ENCODE peak calls at places on chromosomes 3 and 15, in nine cellular contexts. T is GM23338, B is choroid plexus epithelial cell, P is brain microvascular endothelial cell, Y is fibroblast of lung, R is ascending aorta, F is fibroblast of pulmonary artery, Z is A549, L is cardiac fibroblast. J is an unnamed sample.

GRCh38 chr15:47987908-47988532 is 132.8 kb upstream of the SLC24A5 start:
- DNase-seq in T (peak; percentile 82), B (peak; percentile 87), P (peak; percentile 69), Y (peak; percentile 56), R (no peak), F (peak; percentile 81), Z (peak; percentile 53), L (peak; percentile 82), J (peak; percentile 66)

GRCh38 chr3:25831578-25831977 is 41.7 kb downstream of the OXSM start:
- DNase-seq in T (peak; percentile 41), B (peak; percentile 75), P (peak; percentile 38), Y (peak; percentile 36), R (no peak), F (peak; percentile 59), Z (peak; percentile 42), L (peak; percentile 55), J (peak; percentile 20)

GRCh38 chr15:40908095-40908494 is 13.8 kb downstream of the VPS18 start:
- DNase-seq in T (no peak), B (no peak), P (no peak), Y (no peak), R (no peak), F (no peak), Z (no peak), L (no peak), J (no peak)

GRCh38 chr15:84400017-84400740 is 164.6 kb downstream of the GOLGA6L4 start:
- DNase-seq in T (no peak), B (no peak), P (no peak), Y (no peak), R (no peak), F (no peak), Z (no peak), L (no peak), J (no peak)

GRCh38 chr15:101127503-101128076 is 124.3 kb downstream of the CHSY1 start:
- DNase-seq in T (no peak), B (peak; percentile 98), P (peak; percentile 95), Y (peak; percentile 98), R (peak; percentile 63), F (peak; percentile 96), Z (no peak), L (peak; percentile 97), J (peak; percentile 96)

GRCh38 chr3:158470944-158471638 is 99.9 kb upstream of the MLF1 start:
- DNase-seq in T (no peak), B (peak; percentile 23), P (no peak), Y (peak; percentile 55), R (no peak), F (peak; percentile 58), Z (peak; percentile 1), L (peak; percentile 53), J (peak; percentile 44)

GRCh38 chr15:70083423-70083822 is 14.3 kb downstream of the TLE3 start:
- DNase-seq in T (peak; percentile 82), B (no peak), P (no peak), Y (no peak), R (no peak), F (no peak), Z (no peak), L (no peak), J (no peak)

GRCh38 chr15:35701402-35702046 is 155.6 kb upstream of the DPH6 start:
- DNase-seq in T (no peak), B (no peak), P (no peak), Y (no peak), R (no peak), F (no peak), Z (no peak), L (no peak), J (no peak)

GRCh38 chr3:13650210-13651056 is 101.5 kb downstream of the FBLN2 start:
- DNase-seq in T (peak; percentile 90), B (peak; percentile 83), P (peak; percentile 60), Y (peak; percentile 52), R (no peak), F (peak; percentile 74), Z (peak; percentile 82), L (peak; percentile 69), J (peak; percentile 51)

GRCh38 chr3:38916706-38917105 is 100.7 kb upstream of the SCN10A start:
- DNase-seq in T (no peak), B (peak; percentile 27), P (peak; percentile 35), Y (peak; percentile 22), R (no peak), F (no peak), Z (no peak), L (peak; percentile 2), J (peak; percentile 51)

GRCh38 chr3:105915524-105915923 is 46.7 kb upstream of the CBLB start:
- DNase-seq in T (no peak), B (no peak), P (no peak), Y (peak; percentile 9), R (no peak), F (peak; percentile 9), Z (no peak), L (peak; percentile 87), J (no peak)

GRCh38 chr3:8301977-8302589 is 199.5 kb upstream of the LMCD1 start:
- DNase-seq in T (peak; percentile 75), B (peak; percentile 83), P (peak; percentile 50), Y (peak; percentile 46), R (no peak), F (peak; percentile 74), Z (peak; percentile 61), L (peak; percentile 68), J (peak; percentile 68)

GRCh38 chr15:70497661-70498060 is 265.7 kb downstream of the UACA start:
- DNase-seq in T (no peak), B (no peak), P (no peak), Y (no peak), R (no peak), F (no peak), Z (no peak), L (no peak), J (no peak)

GRCh38 chr15:70701891-70702568 is 61.3 kb downstream of the UACA start:
- DNase-seq in T (no peak), B (peak; percentile 82), P (peak; percentile 52), Y (peak; percentile 79), R (no peak), F (peak; percentile 71), Z (peak; percentile 50), L (peak; percentile 78), J (peak; percentile 48)

GRCh38 chr3:26622634-26623408 is at the start of gene LRRC3B:
- DNase-seq in T (peak; percentile 86), B (no peak), P (no peak), Y (no peak), R (no peak), F (no peak), Z (no peak), L (no peak), J (no peak)

GRCh38 chr3:11411956-11412355 is 139.8 kb downstream of the ATG7 start:
- DNase-seq in T (no peak), B (no peak), P (no peak), Y (no peak), R (no peak), F (no peak), Z (no peak), L (no peak), J (no peak)
- TF ChIP-seq CTCF in T (no peak), B (no peak), P (no peak), Y (no peak), R (no peak), F (no peak), Z (no peak), L (no peak), J (no peak)

GRCh38 chr3:97838393-97838792 is 16.6 kb downstream of the CRYBG3 start:
- DNase-seq in T (no peak), B (peak; percentile 63), P (no peak), Y (no peak), R (no peak), F (no peak), Z (no peak), L (no peak), J (no peak)

GRCh38 chr3:97831140-97831539 is 9.3 kb downstream of the CRYBG3 start:
- DNase-seq in T (no peak), B (no peak), P (no peak), Y (no peak), R (no peak), F (no peak), Z (no peak), L (no peak), J (no peak)

GRCh38 chr3:97839944-97840343 is 18.1 kb downstream of the CRYBG3 start:
- DNase-seq in T (no peak), B (no peak), P (no peak), Y (no peak), R (no peak), F (no peak), Z (no peak), L (no peak), J (no peak)

GRCh38 chr3:97830627-97831026 is 8.8 kb downstream of the CRYBG3 start:
- DNase-seq in T (no peak), B (no peak), P (no peak), Y (no peak), R (no peak), F (no peak), Z (no peak), L (no peak), J (no peak)

GRCh38 chr3:97835761-97836160 is 13.9 kb downstream of the CRYBG3 start:
- DNase-seq in T (no peak), B (peak; percentile 78), P (peak; percentile 63), Y (peak; percentile 82), R (no peak), F (no peak), Z (no peak), L (peak; percentile 55), J (peak; percentile 30)
- H3K4me3 ChIP-seq in T (no peak overlapping the region), B (no peak overlapping the region), P (no peak overlapping the region), Y (no peak overlapping the region), R (no peak overlapping the region), F (no peak overlapping the region), Z (no peak overlapping the region), L (no peak overlapping the region), J (no peak overlapping the region)

GRCh38 chr15:32936283-32936918 is 218.6 kb downstream of the GREM1 start:
- DNase-seq in T (peak; percentile 65), B (peak; percentile 86), P (peak; percentile 50), Y (peak; percentile 35), R (no peak), F (peak; percentile 86), Z (peak; percentile 52), L (peak; percentile 89), J (peak; percentile 69)
- TF ChIP-seq CTCF in T (peak; percentile 52), B (peak; percentile 72), P (peak; percentile 66), Y (peak; percentile 66), R (peak; percentile 51), F (peak; percentile 80), Z (peak; percentile 34), L (peak; percentile 79), J (peak; percentile 53)

GRCh38 chr15:61907753-61908086 is 152.5 kb downstream of the VPS13C start:
- DNase-seq in T (no peak), B (no peak), P (no peak), Y (no peak), R (no peak), F (no peak), Z (no peak), L (no peak), J (no peak)

GRCh38 chr15:61915640-61916039 is 144.6 kb downstream of the VPS13C start:
- DNase-seq in T (no peak), B (no peak), P (no peak), Y (no peak), R (no peak), F (no peak), Z (no peak), L (no peak), J (peak; percentile 67)

GRCh38 chr15:61908241-61908640 is 152.0 kb downstream of the VPS13C start:
- DNase-seq in T (no peak), B (no peak), P (no peak), Y (no peak), R (no peak), F (no peak), Z (no peak), L (no peak), J (no peak)

GRCh38 chr15:61906961-61907752 is 153.1 kb downstream of the VPS13C start:
- DNase-seq in T (no peak), B (no peak), P (no peak), Y (peak; percentile 31), R (no peak), F (no peak), Z (no peak), L (no peak), J (no peak)

GRCh38 chr15:61910839-61911369 is 149.3 kb downstream of the VPS13C start:
- DNase-seq in T (no peak), B (peak; percentile 30), P (no peak), Y (no peak), R (no peak), F (no peak), Z (no peak), L (no peak), J (no peak)
- H3K4me3 ChIP-seq in T (no peak overlapping the region), B (no peak overlapping the region), P (no peak overlapping the region), Y (no peak overlapping the region), R (no peak overlapping the region), F (no peak overlapping the region), Z (no peak overlapping the region), L (no peak overlapping the region), J (no peak overlapping the region)